ENCODE peak calls at places on chromosomes 7 and 10, in ten cellular contexts. D is AG09319, Z is right atrium auricular region, O is brain microvascular endothelial cell, Y is OCI-LY7, E is HL-60, F is WTC11, L is fibroblast of the aortic adventitia, P is ascending aorta, T is cardiac fibroblast. X is an unnamed sample.

GRCh38 chr7:107501593-107501992 is 31.7 kb downstream of the GPR22 start:
- DNase-seq in T (peak), P (no peak), O (peak), E (no peak), Z (no peak), D (no peak), Y (peak), L (peak), F (peak), X (peak)

GRCh38 chr10:132464256-132465192 is 67.5 kb downstream of the PWWP2B start:
- DNase-seq in Y (no peak), T (peak), D (no peak), E (no peak), P (peak), O (no peak), Z (peak), L (peak), F (no peak), X (peak)

GRCh38 chr7:801940-802364 is 30.3 kb upstream of the SUN1 start:
- DNase-seq in D (no peak), O (no peak), Z (no peak), Y (no peak), T (no peak), P (no peak), E (no peak), L (no peak), F (no peak), X (peak)

GRCh38 chr10:44370731-44371248 is 14.1 kb downstream of the CXCL12 start:
- DNase-seq in T (no peak), O (no peak), Z (no peak), P (no peak), L (no peak), F (peak), E (no peak), D (no peak), Y (no peak), X (no peak)

GRCh38 chr10:44051584-44052385 is 333.1 kb downstream of the CXCL12 start:
- DNase-seq in E (no peak), T (peak), D (no peak), O (peak), P (no peak), L (peak), Z (no peak), F (no peak), Y (no peak), X (no peak)

GRCh38 chr10:28556142-28556541 is 23.2 kb downstream of the WAC start:
- DNase-seq in D (no peak), E (no peak), O (no peak), Z (no peak), Y (no peak), T (no peak), F (no peak), P (no peak), L (no peak), X (no peak)

GRCh38 chr7:105769951-105770628 is 106.3 kb downstream of the ATXN7L1 start:
- DNase-seq in T (peak), Z (no peak), O (no peak), Y (no peak), F (no peak), P (no peak), L (peak), D (no peak), E (no peak), X (peak)

GRCh38 chr10:92873029-92873428 is 24.7 kb downstream of the EXOC6 start:
- DNase-seq in P (no peak), Y (no peak), L (no peak), Z (no peak), O (no peak), D (no peak), E (no peak), T (no peak), F (no peak), X (no peak)

GRCh38 chr10:22856444-22857074 is 71.3 kb upstream of the ARMC3 start:
- DNase-seq in F (no peak), Z (no peak), L (no peak), D (no peak), P (no peak), Y (no peak), O (no peak), E (no peak), T (no peak), X (no peak)

GRCh38 chr10:118567701-118568248 is 27.7 kb downstream of the PRLHR start:
- DNase-seq in Y (no peak), L (no peak), O (no peak), T (no peak), F (no peak), D (no peak), P (no peak), Z (peak), E (no peak), X (no peak)

GRCh38 chr10:43211431-43212042 is 55.3 kb downstream of the RASGEF1A start:
- DNase-seq in E (no peak), L (no peak), Y (no peak), Z (no peak), T (no peak), D (no peak), P (no peak), O (no peak), F (peak), X (no peak)

GRCh38 chr7:45178241-45179225 is 20.9 kb downstream of the RAMP3 start:
- DNase-seq in T (no peak), Z (no peak), D (no peak), O (no peak), F (peak), P (no peak), Y (peak), L (no peak), E (no peak), X (no peak)

GRCh38 chr7:139523988-139524815 is 717 bp downstream of the CLEC2L start:
- DNase-seq in E (no peak), D (no peak), F (peak), T (no peak), L (no peak), O (no peak), P (no peak), Z (no peak), Y (no peak), X (no peak)

GRCh38 chr10:33350041-33350440 is 15.6 kb upstream of the NRP1 start:
- DNase-seq in D (no peak), O (no peak), P (no peak), E (no peak), Y (no peak), Z (no peak), T (no peak), L (no peak), F (no peak), X (no peak)

GRCh38 chr7:140940866-140941265 is 16.1 kb upstream of the BRAF start:
- DNase-seq in F (no peak), Y (no peak), Z (no peak), O (no peak), E (no peak), P (no peak), T (no peak), L (no peak), D (no peak), X (no peak)

GRCh38 chr7:99789441-99790070 is 5.6 kb upstream of the CYP3A4 start:
- DNase-seq in L (no peak), Y (no peak), P (no peak), D (no peak), E (no peak), F (no peak), O (no peak), Z (no peak), T (no peak), X (peak)

GRCh38 chr10:103888113-103888841 is 29.7 kb downstream of the STN1 start:
- DNase-seq in O (peak), Y (peak), D (peak), E (no peak), F (no peak), Z (peak), L (peak), P (peak), T (peak), X (peak)

GRCh38 chr10:5583525-5584175 is 58.9 kb downstream of the CALML3 start:
- DNase-seq in Z (no peak), L (no peak), T (peak), E (no peak), P (no peak), D (no peak), O (no peak), F (peak), Y (peak), X (no peak)

GRCh38 chr7:92608380-92609322 is 18.5 kb upstream of the FAM133B start:
- DNase-seq in F (peak), O (no peak), L (no peak), T (no peak), P (no peak), E (no peak), D (no peak), Y (no peak), Z (no peak), X (no peak)

GRCh38 chr10:92387289-92387940 is 96.4 kb downstream of the MARCHF5 start:
- DNase-seq in E (peak), T (peak), O (peak), L (peak), Y (peak), Z (no peak), D (no peak), F (peak), P (no peak), X (peak)

GRCh38 chr7:137878333-137878961 is 31.7 kb upstream of the DGKI start:
- DNase-seq in F (no peak), Z (peak), T (peak), L (peak), O (peak), P (no peak), E (no peak), Y (no peak), D (no peak), X (peak)

GRCh38 chr10:131034451-131034850 is 277.1 kb downstream of the TCERG1L start:
- DNase-seq in Z (no peak), L (no peak), D (no peak), O (no peak), E (no peak), T (no peak), Y (no peak), F (no peak), P (no peak), X (no peak)

GRCh38 chr7:148909560-148909959 is 25.5 kb upstream of the EZH2 start:
- DNase-seq in F (no peak), L (no peak), T (no peak), P (no peak), Z (no peak), Y (no peak), E (peak), O (no peak), D (no peak), X (no peak)

GRCh38 chr7:4768597-4769569 is 6.5 kb upstream of the AP5Z1 start:
- DNase-seq in P (no peak), Y (no peak), O (no peak), T (no peak), L (no peak), D (no peak), E (no peak), Z (no peak), F (no peak), X (no peak)

GRCh38 chr7:44757739-44758138 is 9.1 kb downstream of the ZMIZ2 start:
- DNase-seq in D (no peak), P (no peak), O (no peak), Z (no peak), Y (no peak), E (no peak), T (no peak), F (no peak), L (no peak), X (no peak)

GRCh38 chr7:44285561-44285960 is 39.8 kb downstream of the CAMK2B start:
- DNase-seq in O (no peak), T (no peak), D (no peak), L (no peak), Z (no peak), F (peak), E (no peak), P (no peak), Y (no peak), X (no peak)

GRCh38 chr7:2928256-2928612 is 84.1 kb upstream of the GNA12 start:
- DNase-seq in L (no peak), O (no peak), D (no peak), T (no peak), F (peak), E (no peak), P (no peak), Y (no peak), Z (no peak), X (no peak)

GRCh38 chr7:139915864-139916716 is 87.0 kb downstream of the TBXAS1 start:
- DNase-seq in Z (peak), T (peak), O (peak), D (peak), Y (peak), P (no peak), F (no peak), L (peak), E (peak), X (peak)

GRCh38 chr7:151433721-151434400 is 6.1 kb downstream of the CRYGN start:
- DNase-seq in Y (no peak), T (no peak), F (no peak), L (no peak), D (no peak), P (no peak), E (no peak), Z (no peak), O (no peak), X (no peak)

GRCh38 chr10:58932126-58932525 is 244.3 kb upstream of the PHYHIPL start:
- DNase-seq in T (peak), L (peak), F (no peak), E (no peak), D (no peak), Y (no peak), P (no peak), O (no peak), Z (no peak), X (no peak)

GRCh38 chr10:3203972-3204371 is 31.4 kb upstream of the PITRM1 start:
- DNase-seq in L (no peak), T (no peak), P (no peak), E (no peak), F (no peak), D (no peak), Z (no peak), O (no peak), Y (no peak), X (no peak)

GRCh38 chr10:2948127-2948854 is 119.1 kb upstream of the PFKP start:
- DNase-seq in L (no peak), E (no peak), Z (no peak), D (no peak), Y (no peak), T (no peak), O (no peak), P (no peak), F (no peak), X (no peak)

GRCh38 chr10:14244147-14244546 is 86.6 kb downstream of the FRMD4A start:
- DNase-seq in Y (no peak), T (no peak), L (no peak), O (no peak), E (no peak), D (no peak), F (peak), P (no peak), Z (no peak), X (no peak)

DNA sequence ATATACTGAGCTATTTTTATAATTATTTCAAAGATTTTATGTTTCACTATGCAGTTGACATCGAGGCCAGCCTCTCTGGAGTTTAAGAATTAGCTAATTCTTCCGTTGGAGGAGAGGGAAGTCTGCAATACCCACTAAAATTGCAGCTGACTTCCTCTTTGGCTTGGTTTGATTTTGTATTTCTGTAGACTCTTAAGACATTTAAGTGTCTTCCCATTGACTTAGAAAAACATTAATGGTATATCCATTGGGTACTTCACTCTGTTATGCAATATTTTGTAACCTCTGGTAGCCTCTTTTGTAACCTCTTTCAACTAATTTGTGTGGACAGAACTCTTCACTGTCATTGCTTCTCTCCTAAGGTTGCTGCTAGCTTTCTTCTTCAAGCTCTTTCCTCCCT is 1.5 kb upstream of the ANKRD22 start:
- DNase-seq in E (peak), L (no peak), D (no peak), F (no peak), T (no peak), Z (no peak), Y (no peak), O (no peak), P (no peak), X (no peak)
- TF ChIP-seq CTCF in E (no peak), L (no peak), D (no peak), F (no peak), T (no peak), Z (no peak), Y (no peak), O (no peak), P (no peak), X (no peak)

DNA sequence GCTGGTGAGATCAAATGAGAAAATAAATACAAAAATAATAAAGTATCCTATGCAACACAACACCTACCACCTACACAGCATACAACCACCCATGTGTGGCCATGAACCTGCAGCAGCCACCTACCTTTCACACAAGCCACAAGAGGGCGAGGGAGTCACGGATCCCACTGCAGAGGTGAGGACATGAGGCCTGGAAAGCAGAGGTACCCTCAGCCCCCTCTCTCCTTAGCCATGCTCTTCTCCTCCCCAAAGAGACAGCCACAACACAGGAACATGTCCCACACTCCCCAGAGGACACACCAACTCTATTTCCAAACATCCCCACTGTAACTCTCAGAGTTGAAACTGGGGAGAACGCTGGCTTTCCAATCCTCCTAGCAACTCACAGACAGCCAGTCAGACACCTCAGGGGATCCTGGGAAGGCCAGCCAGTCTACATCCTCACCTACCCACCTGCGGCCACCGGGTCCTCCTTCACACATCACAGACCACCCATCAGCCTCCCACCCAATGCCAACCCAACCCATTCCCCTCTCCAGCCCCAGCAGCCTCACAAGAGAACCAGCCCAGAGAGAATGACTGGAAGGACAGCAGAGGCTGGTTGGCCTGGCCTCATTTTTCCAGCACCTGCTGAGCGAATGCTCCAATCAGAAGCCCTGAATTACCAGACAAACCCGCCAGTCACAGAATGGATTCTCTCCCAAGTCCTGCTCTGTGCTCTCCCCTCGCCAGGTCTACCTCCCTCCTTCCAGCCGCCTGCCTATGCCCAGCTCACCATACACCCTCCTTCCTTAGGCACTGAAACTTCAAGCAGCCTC is 18.4 kb downstream of the DLG5 start:
- DNase-seq in P (no peak), Y (peak), Z (no peak), O (no peak), L (no peak), F (peak), D (no peak), T (no peak), E (no peak), X (no peak)
- TF ChIP-seq CTCF in P (no peak), Y (peak), Z (no peak), O (peak), L (no peak), F (no peak), D (no peak), T (no peak), E (no peak), X (no peak)

GRCh38 chr7:76380623-76380966 is 21.8 kb upstream of the YWHAG start:
- DNase-seq in P (no peak), O (no peak), Z (no peak), F (no peak), D (no peak), Y (no peak), E (no peak), T (peak), L (peak), X (no peak)

GRCh38 chr7:76386691-76387260 is 22.7 kb downstream of the SSC4D start:
- DNase-seq in E (no peak), L (peak), D (no peak), O (no peak), Z (no peak), P (no peak), T (peak), F (no peak), Y (no peak), X (peak)

GRCh38 chr7:76377186-76377918 is 18.6 kb upstream of the YWHAG start:
- DNase-seq in Y (no peak), O (no peak), E (no peak), L (no peak), D (no peak), Z (no peak), P (no peak), T (no peak), F (no peak), X (no peak)

GRCh38 chr7:76381814-76382213 is 23.0 kb upstream of the YWHAG start:
- DNase-seq in T (no peak), L (no peak), D (no peak), E (no peak), O (no peak), Y (no peak), F (no peak), P (no peak), Z (no peak), X (no peak)

GRCh38 chr7:76383089-76383944 is 24.5 kb upstream of the YWHAG start:
- DNase-seq in P (no peak), F (peak), E (no peak), Y (no peak), D (no peak), O (no peak), Z (no peak), T (peak), L (no peak), X (no peak)
- TF ChIP-seq CTCF in P (no peak), F (no peak), E (no peak), Y (no peak), D (no peak), O (no peak), Z (no peak), T (no peak), L (no peak), X (no peak)

GRCh38 chr7:34845666-34846361 is 187.8 kb downstream of the NPSR1 start:
- DNase-seq in E (no peak), Z (no peak), Y (no peak), F (no peak), P (no peak), T (no peak), O (peak), D (no peak), L (no peak), X (no peak)
- TF ChIP-seq CTCF in E (no peak), Z (no peak), Y (no peak), F (no peak), P (no peak), T (no peak), O (no peak), D (no peak), L (no peak), X (no peak)

GRCh38 chr7:66427956-66428355 is 200.7 kb upstream of the KCTD7 start:
- DNase-seq in T (no peak), Z (no peak), F (no peak), D (no peak), Y (no peak), O (no peak), P (no peak), L (no peak), E (no peak), X (no peak)

GRCh38 chr7:66426996-66427395 is 201.7 kb upstream of the KCTD7 start:
- DNase-seq in Z (no peak), P (no peak), F (no peak), L (peak), Y (no peak), E (no peak), O (no peak), D (no peak), T (peak), X (no peak)

GRCh38 chr7:66429498-66430163 is 199.1 kb upstream of the KCTD7 start:
- DNase-seq in E (no peak), Z (no peak), T (no peak), L (no peak), P (no peak), Y (no peak), D (no peak), F (no peak), O (no peak), X (peak)

GRCh38 chr7:66423729-66424128 is 205.0 kb upstream of the KCTD7 start:
- DNase-seq in F (no peak), O (no peak), E (no peak), P (no peak), L (no peak), Z (no peak), D (no peak), Y (no peak), T (no peak), X (no peak)

GRCh38 chr7:66426332-66426731 is 202.3 kb upstream of the KCTD7 start:
- DNase-seq in Y (no peak), E (no peak), F (no peak), D (no peak), Z (no peak), T (no peak), L (no peak), O (no peak), P (no peak), X (no peak)
- TF ChIP-seq CTCF in Y (no peak), E (no peak), F (no peak), D (no peak), Z (no peak), T (no peak), L (no peak), O (no peak), P (no peak), X (no peak)

X was measured in foreskin fibroblast.